ENCODE peak calls at places on chromosomes 6 and 20, in seven cellular contexts. D, N, Z, O, V, R and H are unnamed samples.

GRCh38 chr6:30556964-30557682 is at the start of gene PRR3:
- DNase-seq in D (peak; percentile 81), N (peak; percentile 92), Z (peak; percentile 85), O (peak; percentile 93), V (peak; percentile 88), R (peak; percentile 84), H (peak; percentile 84)

GRCh38 chr6:47195251-47195650 is 114.5 kb downstream of the TNFRSF21 start:
- DNase-seq in D (no peak), N (no peak), Z (no peak), O (no peak), V (peak; percentile 39), R (peak; percentile 63), H (no peak)

GRCh38 chr6:150596439-150596838 is 3.2 kb upstream of the PLEKHG1 start:
- DNase-seq in D (no peak), N (no peak), Z (peak; percentile 57), O (no peak), V (no peak), R (no peak), H (no peak)

GRCh38 chr20:62523473-62524203 is 47.8 kb upstream of the GATA5 start:
- DNase-seq in D (no peak), N (no peak), Z (no peak), O (no peak), V (no peak), R (no peak), H (no peak)

GRCh38 chr20:16007164-16007563 is 566.1 kb downstream of the KIF16B start:
- DNase-seq in D (no peak), N (no peak), Z (no peak), O (no peak), V (no peak), R (no peak), H (no peak)

GRCh38 chr20:11178946-11179654 is 505.3 kb upstream of the JAG1 start:
- DNase-seq in D (no peak), N (no peak), Z (no peak), O (peak; percentile 74), V (peak; percentile 88), R (no peak), H (no peak)

GRCh38 chr20:965956-966355 is 36.2 kb downstream of the RSPO4 start:
- DNase-seq in D (no peak), N (no peak), Z (no peak), O (no peak), V (no peak), R (no peak), H (no peak)

GRCh38 chr20:50794181-50794845 is 548 bp upstream of the BCAS4 start:
- DNase-seq in D (no peak), N (no peak), Z (no peak), O (no peak), V (no peak), R (no peak), H (no peak)

GRCh38 chr20:43379239-43379917 is 78.3 kb upstream of the SRSF6 start:
- DNase-seq in D (no peak), N (no peak), Z (no peak), O (peak; percentile 38), V (peak; percentile 96), R (no peak), H (no peak)

GRCh38 chr6:19399406-19399805 is 437.8 kb upstream of the ID4 start:
- DNase-seq in D (no peak), N (no peak), Z (no peak), O (no peak), V (peak; percentile 22), R (no peak), H (no peak)

GRCh38 chr20:3811421-3812258 is 8.7 kb upstream of the AP5S1 start:
- DNase-seq in D (peak; percentile 99), N (no peak), Z (peak; percentile 97), O (peak; percentile 100), V (peak; percentile 99), R (peak; percentile 99), H (peak; percentile 97)
- H3K4me3 ChIP-seq in D (no peak overlapping the region), N (no peak overlapping the region), Z (peak overlapping the region; percentile 12), O (peak overlapping the region; percentile 37), V (peak overlapping the region; percentile 14), R (no peak overlapping the region), H (peak overlapping the region; percentile 44)

DNA sequence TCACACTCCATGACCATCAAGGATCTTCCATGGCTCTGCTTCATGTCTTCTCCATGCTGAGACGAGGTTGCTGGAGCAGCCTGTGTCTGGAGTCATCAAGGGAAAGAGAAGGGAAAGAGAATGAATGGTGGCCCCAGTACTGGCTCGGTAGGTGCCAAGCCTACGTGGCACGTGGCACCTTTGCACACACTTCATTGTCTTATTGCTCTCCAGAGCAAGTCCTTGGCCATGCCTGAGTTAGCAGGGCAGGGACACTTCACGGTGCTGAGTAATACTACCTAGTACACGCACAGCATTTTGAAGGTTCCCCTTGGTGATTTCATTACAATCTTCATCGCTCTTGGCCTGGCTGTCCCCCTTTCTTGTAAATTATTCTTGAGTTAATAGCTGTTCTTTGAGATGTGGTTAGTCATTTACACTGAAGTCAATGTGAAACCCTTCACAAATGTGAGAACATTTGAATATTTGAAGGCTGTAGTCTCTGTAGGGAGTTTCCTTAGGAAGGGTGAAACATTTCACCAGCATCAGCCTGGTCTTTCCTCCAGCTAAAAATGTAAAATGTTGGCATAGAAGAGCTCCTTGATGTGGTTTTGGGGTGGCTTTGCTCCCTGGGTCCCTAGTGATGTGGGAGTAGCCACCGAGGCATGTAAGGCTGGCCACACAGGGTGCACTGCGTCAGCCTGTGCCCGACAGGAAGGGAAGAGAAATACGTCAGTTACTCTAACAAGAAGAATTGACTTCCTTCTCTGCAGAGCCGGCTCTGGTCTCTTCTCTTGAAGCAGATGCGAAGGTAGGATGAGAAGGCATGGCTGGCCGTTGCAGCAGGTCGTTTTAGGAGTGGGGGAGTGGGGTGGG is at the start of gene SYTL3:
- DNase-seq in D (peak; percentile 75), N (no peak), Z (peak; percentile 93), O (no peak), V (peak; percentile 82), R (peak; percentile 54), H (peak; percentile 52)
- TF ChIP-seq POLR2A in D (no peak), N (no peak), Z (peak; percentile 64), O (no peak), V (peak; percentile 65), R (no peak), H (peak; percentile 58)

DNA sequence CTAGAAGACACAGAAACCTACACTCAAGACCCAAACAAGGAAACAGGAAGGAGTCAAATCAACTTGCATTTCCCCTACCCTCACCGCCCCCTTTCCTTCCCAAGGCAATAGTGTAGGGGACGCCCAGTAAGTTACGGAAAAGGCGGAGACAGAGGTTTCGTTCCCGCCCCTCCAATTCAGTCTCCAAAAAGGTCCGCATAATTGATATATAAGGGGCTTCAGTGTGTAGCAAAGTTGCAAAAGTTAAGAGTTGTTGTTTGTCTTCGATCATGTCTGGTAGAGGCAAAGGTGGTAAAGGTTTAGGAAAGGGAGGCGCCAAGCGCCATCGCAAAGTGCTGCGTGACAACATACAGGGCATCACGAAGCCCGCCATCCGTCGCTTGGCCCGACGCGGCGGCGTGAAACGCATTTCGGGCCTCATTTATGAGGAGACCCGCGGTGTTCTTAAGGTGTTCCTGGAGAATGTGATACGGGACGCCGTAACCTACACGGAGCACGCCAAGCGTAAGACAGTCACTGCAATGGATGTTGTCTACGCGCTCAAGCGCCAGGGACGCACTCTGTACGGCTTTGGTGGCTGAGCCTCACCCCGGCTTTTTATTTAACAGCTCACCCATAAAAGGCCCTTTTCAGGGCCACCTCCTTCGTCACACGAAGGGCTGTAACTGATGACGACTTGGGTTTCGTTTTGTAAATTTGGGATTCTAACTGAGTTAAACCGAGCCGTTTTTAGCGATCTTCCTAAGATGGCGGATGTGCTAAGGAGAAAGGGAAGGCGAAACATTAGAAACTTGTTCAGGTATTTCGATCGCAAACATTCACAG is 124.6 kb upstream of the BTN3A2 start:
- DNase-seq in D (peak; percentile 68), N (peak; percentile 78), Z (peak; percentile 81), O (no peak), V (peak; percentile 93), R (peak; percentile 69), H (peak; percentile 35)
- H3K4me3 ChIP-seq in D (no peak overlapping the region), N (peak overlapping the region; percentile 64), Z (peak overlapping the region; percentile 55), O (no peak overlapping the region), V (peak overlapping the region; percentile 53), R (peak overlapping the region; percentile 42), H (peak overlapping the region; percentile 46)

GRCh38 chr6:108557494-108558371 is 3.0 kb upstream of the FOXO3 start:
- DNase-seq in D (peak; percentile 82), N (peak; percentile 88), Z (peak; percentile 91), O (peak; percentile 58), V (peak; percentile 62), R (peak; percentile 83), H (peak; percentile 78)

GRCh38 chr6:108560463-108561308 is at the start of gene FOXO3:
- DNase-seq in D (peak; percentile 95), N (peak; percentile 85), Z (peak; percentile 96), O (peak; percentile 85), V (peak; percentile 80), R (peak; percentile 93), H (peak; percentile 97)

GRCh38 chr6:108558372-108559096 is 2.2 kb upstream of the FOXO3 start:
- DNase-seq in D (peak; percentile 99), N (peak; percentile 93), Z (peak; percentile 99), O (peak; percentile 99), V (peak; percentile 99), R (peak; percentile 99), H (peak; percentile 99)

GRCh38 chr6:108559884-108560462 is 744 bp upstream of the FOXO3 start:
- DNase-seq in D (peak; percentile 79), N (no peak), Z (peak; percentile 77), O (peak; percentile 67), V (peak; percentile 74), R (peak; percentile 74), H (no peak)

GRCh38 chr6:108559097-108559883 is 1.4 kb upstream of the FOXO3 start:
- DNase-seq in D (peak; percentile 92), N (peak; percentile 82), Z (peak; percentile 95), O (peak; percentile 72), V (peak; percentile 84), R (peak; percentile 93), H (peak; percentile 96)
- TF ChIP-seq POLR2A in D (peak; percentile 71), N (no peak), Z (peak; percentile 89), O (peak; percentile 48), V (peak; percentile 66), R (peak; percentile 89), H (peak; percentile 91)

DNA sequence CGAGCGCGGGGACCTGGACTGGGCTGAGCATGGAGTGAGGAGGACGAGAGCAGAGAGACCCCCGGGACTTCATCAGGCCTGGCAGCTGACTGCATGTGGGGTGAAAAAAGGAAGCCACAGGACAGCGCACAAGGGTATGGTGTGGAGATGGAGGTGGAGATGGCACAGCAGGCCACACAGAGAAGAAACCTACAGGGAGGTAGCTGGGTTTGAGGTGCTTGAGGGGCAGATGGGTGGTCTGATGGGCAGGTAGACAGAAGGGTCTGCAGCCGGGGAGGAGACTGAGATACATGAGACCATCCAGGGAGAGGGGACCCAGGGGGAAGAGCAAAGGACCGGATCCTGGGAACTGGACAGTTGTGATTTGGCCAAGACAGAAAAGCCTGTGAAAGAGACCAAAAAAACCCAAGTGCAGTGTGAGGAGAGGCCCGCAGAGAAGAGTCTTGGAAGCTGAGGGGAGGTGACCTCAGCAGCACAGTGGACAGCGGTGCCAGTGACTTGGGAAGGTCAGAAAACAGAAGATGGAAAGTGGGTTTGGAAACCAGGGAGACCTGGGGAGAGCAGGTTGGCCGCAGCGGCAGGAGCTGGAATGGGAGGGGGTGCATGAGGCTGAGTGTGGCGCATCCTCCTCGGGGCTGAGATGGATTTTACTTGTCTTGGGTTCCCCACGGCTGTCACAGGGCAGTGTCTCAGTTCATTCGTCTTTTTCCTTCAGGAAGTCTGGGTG is 5.5 kb downstream of the HLA-DPB1 start:
- DNase-seq in D (no peak), N (no peak), Z (no peak), O (no peak), V (no peak), R (no peak), H (no peak)
- H3K4me3 ChIP-seq in D (no peak overlapping the region), N (peak overlapping the region; percentile 71), Z (peak overlapping the region; percentile 43), O (no peak overlapping the region), V (peak overlapping the region; percentile 48), R (peak overlapping the region; percentile 35), H (peak overlapping the region; percentile 30)